ENCODE peak calls at places on chromosomes 4 and X, in five cellular contexts. H, A, U, I and W are unnamed samples.

GRCh38 chr4:3466691-3467600 is 3.8 kb downstream of the DOK7 start:
- DNase-seq in I (no peak), H (no peak), U (no peak), A (no peak), W (no peak)

GRCh38 chr4:144611850-144612249 is 34.1 kb upstream of the HHIP start:
- DNase-seq in I (peak; percentile 1), A (peak; percentile 26), U (peak; percentile 24), H (no peak), W (peak; percentile 1)

GRCh38 chrX:20225488-20225833 is 41.2 kb downstream of the RPS6KA3 start:
- DNase-seq in A (no peak), H (no peak), U (no peak), I (no peak), W (no peak)

GRCh38 chr4:39047691-39048090 is 14.3 kb upstream of the KLHL5 start:
- DNase-seq in I (no peak), U (no peak), H (no peak), A (no peak), W (no peak)

GRCh38 chr4:186067757-186068385 is 1.1 kb upstream of the TLR3 start:
- DNase-seq in H (peak; percentile 25), I (peak; percentile 10), U (no peak), A (peak; percentile 64), W (peak; percentile 67)

GRCh38 chrX:1720826-1721225 is 106.0 kb downstream of the ASMT start:
- DNase-seq in U (no peak), H (no peak), I (no peak), A (no peak), W (no peak)

GRCh38 chrX:153635388-153635787 is 11.6 kb upstream of the DUSP9 start:
- DNase-seq in A (no peak), I (no peak), U (no peak), H (no peak), W (no peak)

GRCh38 chr4:111512081-111512774 is 633.0 kb upstream of the FAM241A start:
- DNase-seq in I (no peak), H (no peak), U (no peak), A (peak; percentile 4), W (no peak)

GRCh38 chr4:124401611-124402010 is 310.9 kb downstream of the ANKRD50 start:
- DNase-seq in I (no peak), U (no peak), A (no peak), H (no peak), W (no peak)

GRCh38 chrX:142663330-142664095 is 362.2 kb upstream of the SPANXN4 start:
- DNase-seq in I (no peak), H (no peak), U (no peak), A (no peak), W (no peak)

GRCh38 chrX:9992061-9992460 is 24.9 kb downstream of the CLDN34 start:
- DNase-seq in I (no peak), A (no peak), U (no peak), H (no peak), W (no peak)

GRCh38 chr4:8410641-8411271 is 29.8 kb downstream of the ACOX3 start:
- DNase-seq in H (no peak), A (peak; percentile 81), U (peak; percentile 86), I (peak; percentile 53), W (peak; percentile 80)

GRCh38 chr4:84814100-84814750 is 152.3 kb downstream of the WDFY3 start:
- DNase-seq in H (no peak), U (no peak), I (no peak), A (peak; percentile 60), W (peak; percentile 45)

GRCh38 chrX:148774276-148774675 is 273.9 kb downstream of the AFF2 start:
- DNase-seq in I (no peak), H (no peak), A (no peak), U (no peak), W (no peak)

GRCh38 chr4:186554890-186555827 is at the start of gene MTNR1A:
- DNase-seq in H (no peak), U (no peak), I (no peak), A (no peak), W (no peak)

DNA sequence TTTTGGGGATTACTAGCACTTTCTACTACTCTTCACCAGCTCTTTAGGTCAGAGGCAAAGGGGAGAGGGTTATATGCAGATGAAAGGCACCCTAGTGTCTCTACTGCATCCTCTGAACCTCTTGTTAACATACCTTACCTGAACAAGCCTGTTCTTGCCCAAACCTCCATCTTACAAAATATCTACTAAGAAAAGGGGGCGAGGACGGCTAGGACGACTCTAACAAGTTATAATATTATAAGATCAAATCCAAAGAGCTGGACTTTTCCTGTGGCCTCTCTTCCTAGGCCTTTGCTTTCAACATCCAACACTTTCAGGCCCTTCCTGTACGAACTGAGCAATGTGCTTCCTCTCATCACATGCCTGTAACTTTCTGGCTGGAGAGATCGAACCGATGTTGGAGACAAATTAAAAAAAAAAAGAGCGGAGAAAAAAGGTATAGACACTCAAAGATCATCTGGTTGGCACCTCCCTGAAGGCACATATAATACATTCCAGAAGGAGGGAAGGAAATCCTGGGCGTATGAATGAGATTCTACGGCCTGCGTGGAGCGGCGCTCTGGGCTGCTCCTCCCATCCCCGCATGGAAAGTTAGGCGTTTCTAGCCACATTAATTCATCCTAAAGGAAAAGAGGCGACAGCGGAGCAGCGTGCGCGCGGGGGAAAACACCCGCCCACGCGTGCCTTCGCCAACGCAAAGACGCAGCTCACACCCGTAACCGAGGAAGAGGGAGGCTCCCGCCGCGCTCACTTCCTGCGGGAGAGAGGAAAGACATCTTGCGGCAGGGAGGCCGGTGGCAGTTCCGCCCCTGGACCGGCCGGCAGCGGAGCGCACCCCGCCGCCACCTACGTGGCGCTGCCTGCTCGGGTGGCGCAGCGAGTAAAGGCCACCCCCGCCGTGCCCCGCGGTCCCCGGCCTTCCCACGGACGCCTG is 803 bp downstream of the PRDM5 start:
- DNase-seq in A (no peak), I (no peak), U (no peak), H (no peak), W (no peak)
- TF ChIP-seq SRF in A (no peak), I (no peak), U (no peak), H (no peak), W (no peak)

GRCh38 chr4:40205259-40206198 is 8.7 kb downstream of the RHOH start:
- DNase-seq in I (no peak), U (peak; percentile 47), A (no peak), H (peak; percentile 96), W (no peak)
- TF ChIP-seq SRF in I (no peak), U (no peak), A (no peak), H (no peak), W (no peak)

DNA sequence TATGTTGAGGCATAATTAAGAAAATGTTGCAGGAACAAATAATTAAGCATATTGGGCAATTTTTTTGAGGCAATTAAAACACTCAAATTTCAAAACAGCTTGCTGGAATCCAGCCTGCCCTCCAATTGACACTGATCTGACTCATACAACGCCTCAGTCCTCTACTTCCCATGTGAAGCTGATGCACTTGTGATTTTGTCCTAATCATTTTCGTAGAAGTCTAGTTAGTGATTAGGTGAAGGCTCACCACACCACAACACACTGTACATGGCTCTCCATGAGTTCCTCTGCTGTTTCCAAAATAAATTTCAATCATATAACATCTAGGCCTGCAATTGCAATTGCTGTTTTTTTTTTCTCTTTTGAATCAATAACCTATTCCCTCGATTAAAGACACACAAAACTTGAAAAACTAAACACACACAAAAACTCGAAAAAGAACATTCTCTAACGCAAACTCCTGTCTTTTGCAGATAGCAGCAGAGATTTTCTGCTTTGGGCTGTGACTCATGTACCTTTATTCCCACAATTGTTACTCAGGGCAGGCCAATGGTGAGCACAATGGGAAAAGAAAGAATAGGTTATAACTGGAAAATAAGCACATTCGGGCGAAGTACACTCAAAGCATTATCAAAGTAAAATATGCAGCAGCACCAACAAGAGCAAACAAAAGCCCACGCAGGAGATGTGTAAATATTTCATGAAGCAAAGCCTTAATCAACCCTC is 1.7 kb downstream of the GPRIN3 start:
- DNase-seq in H (no peak), I (no peak), A (no peak), U (no peak), W (no peak)
- TF ChIP-seq SRF in H (no peak), I (no peak), A (no peak), U (no peak), W (no peak)

GRCh38 chr4:167216783-167217182 is 17.5 kb downstream of the SPOCK3 start:
- DNase-seq in H (no peak), I (no peak), U (no peak), A (no peak), W (no peak)
- TF ChIP-seq SRF in H (no peak), I (no peak), U (no peak), A (no peak), W (no peak)